ENCODE peak calls at places on chromosomes 11 and 22, in ten cellular contexts. One of them, this sample, is unnamed.

GRCh38 chr11:9689721-9690120 is 25.8 kb downstream of the SWAP70 start:
- DNase-seq in nephron progenitor cell: no peak
- DNase-seq in stimulated activated CD4-positive, alpha-beta T cell treated with anti-CD3 and anti-CD28 coated beads, TNF-alpha, amount 100 ng/mL, for 24 hours: no peak
- DNase-seq in activated T-cell treated with anti-CD3 and anti-CD28 coated beads for 1 hour: no peak
- DNase-seq in MM.1S: no peak
- DNase-seq in germinal center: no peak
- DNase-seq in ACHN: no peak
- DNase-seq in HFFc6: no peak
- DNase-seq in hippocampal formation: no peak
- DNase-seq in ecto neural progenitor cell: no peak
- DNase-seq in this sample: no peak

GRCh38 chr22:21650823-21651520 is 8.9 kb downstream of the SDF2L1 start:
- DNase-seq in stimulated activated CD4-positive, alpha-beta T cell treated with anti-CD3 and anti-CD28 coated beads, TNF-alpha, amount 100 ng/mL, for 24 hours: no peak
- DNase-seq in hippocampal formation: no peak
- DNase-seq in ecto neural progenitor cell: no peak
- DNase-seq in HFFc6: no peak
- DNase-seq in MM.1S: no peak
- DNase-seq in activated T-cell treated with anti-CD3 and anti-CD28 coated beads for 1 hour: no peak
- DNase-seq in nephron progenitor cell: no peak
- DNase-seq in germinal center: no peak
- DNase-seq in ACHN: no peak
- DNase-seq in this sample: no peak

GRCh38 chr11:47124675-47125074 is 52.0 kb downstream of the ARFGAP2 start:
- DNase-seq in ACHN: no peak
- DNase-seq in ecto neural progenitor cell: no peak
- DNase-seq in nephron progenitor cell: no peak
- DNase-seq in hippocampal formation: no peak
- DNase-seq in HFFc6: peak; percentile 6
- DNase-seq in MM.1S: no peak
- DNase-seq in germinal center: no peak
- DNase-seq in stimulated activated CD4-positive, alpha-beta T cell treated with anti-CD3 and anti-CD28 coated beads, TNF-alpha, amount 100 ng/mL, for 24 hours: no peak
- DNase-seq in activated T-cell treated with anti-CD3 and anti-CD28 coated beads for 1 hour: no peak
- DNase-seq in this sample: no peak

GRCh38 chr22:49009359-49010063 is 818.2 kb downstream of the BRD1 start:
- DNase-seq in ecto neural progenitor cell: peak; percentile 25
- DNase-seq in germinal center: no peak
- DNase-seq in ACHN: no peak
- DNase-seq in nephron progenitor cell: no peak
- DNase-seq in stimulated activated CD4-positive, alpha-beta T cell treated with anti-CD3 and anti-CD28 coated beads, TNF-alpha, amount 100 ng/mL, for 24 hours: no peak
- DNase-seq in HFFc6: no peak
- DNase-seq in hippocampal formation: no peak
- DNase-seq in MM.1S: no peak
- DNase-seq in activated T-cell treated with anti-CD3 and anti-CD28 coated beads for 1 hour: no peak
- DNase-seq in this sample: no peak

GRCh38 chr11:270451-271208 is 7.6 kb upstream of the NLRP6 start:
- DNase-seq in MM.1S: no peak
- DNase-seq in HFFc6: no peak
- DNase-seq in activated T-cell treated with anti-CD3 and anti-CD28 coated beads for 1 hour: no peak
- DNase-seq in hippocampal formation: no peak
- DNase-seq in ACHN: no peak
- DNase-seq in nephron progenitor cell: no peak
- DNase-seq in germinal center: no peak
- DNase-seq in stimulated activated CD4-positive, alpha-beta T cell treated with anti-CD3 and anti-CD28 coated beads, TNF-alpha, amount 100 ng/mL, for 24 hours: no peak
- DNase-seq in ecto neural progenitor cell: peak; percentile 36
- DNase-seq in this sample: no peak

GRCh38 chr22:39496131-39496838 is 5.8 kb upstream of the MIEF1 start:
- DNase-seq in nephron progenitor cell: peak; percentile 76
- DNase-seq in activated T-cell treated with anti-CD3 and anti-CD28 coated beads for 1 hour: peak; percentile 49
- DNase-seq in ACHN: peak; percentile 60
- DNase-seq in MM.1S: peak; percentile 63
- DNase-seq in HFFc6: peak; percentile 44
- DNase-seq in germinal center: peak; percentile 51
- DNase-seq in stimulated activated CD4-positive, alpha-beta T cell treated with anti-CD3 and anti-CD28 coated beads, TNF-alpha, amount 100 ng/mL, for 24 hours: peak; percentile 61
- DNase-seq in ecto neural progenitor cell: peak; percentile 84
- DNase-seq in hippocampal formation: peak; percentile 90
- DNase-seq in this sample: peak; percentile 84

GRCh38 chr11:72038491-72038890 is 39.8 kb downstream of the IL18BP start:
- DNase-seq in stimulated activated CD4-positive, alpha-beta T cell treated with anti-CD3 and anti-CD28 coated beads, TNF-alpha, amount 100 ng/mL, for 24 hours: no peak
- DNase-seq in nephron progenitor cell: no peak
- DNase-seq in ecto neural progenitor cell: no peak
- DNase-seq in MM.1S: no peak
- DNase-seq in HFFc6: peak; percentile 64
- DNase-seq in ACHN: no peak
- DNase-seq in activated T-cell treated with anti-CD3 and anti-CD28 coated beads for 1 hour: no peak
- DNase-seq in germinal center: no peak
- DNase-seq in hippocampal formation: peak; percentile 69
- DNase-seq in this sample: no peak

GRCh38 chr11:58654908-58655296 is 32.4 kb downstream of the CNTF start:
- DNase-seq in nephron progenitor cell: no peak
- DNase-seq in HFFc6: no peak
- DNase-seq in germinal center: no peak
- DNase-seq in ACHN: no peak
- DNase-seq in MM.1S: no peak
- DNase-seq in activated T-cell treated with anti-CD3 and anti-CD28 coated beads for 1 hour: no peak
- DNase-seq in stimulated activated CD4-positive, alpha-beta T cell treated with anti-CD3 and anti-CD28 coated beads, TNF-alpha, amount 100 ng/mL, for 24 hours: no peak
- DNase-seq in ecto neural progenitor cell: no peak
- DNase-seq in hippocampal formation: no peak
- DNase-seq in this sample: no peak

GRCh38 chr22:42908082-42908746 is 51.1 kb upstream of the ARFGAP3 start:
- DNase-seq in ecto neural progenitor cell: no peak
- DNase-seq in MM.1S: no peak
- DNase-seq in stimulated activated CD4-positive, alpha-beta T cell treated with anti-CD3 and anti-CD28 coated beads, TNF-alpha, amount 100 ng/mL, for 24 hours: no peak
- DNase-seq in nephron progenitor cell: no peak
- DNase-seq in hippocampal formation: no peak
- DNase-seq in germinal center: no peak
- DNase-seq in activated T-cell treated with anti-CD3 and anti-CD28 coated beads for 1 hour: no peak
- DNase-seq in HFFc6: no peak
- DNase-seq in ACHN: no peak
- DNase-seq in this sample: no peak

GRCh38 chr22:49502126-49502826 is 325.4 kb downstream of the BRD1 start:
- DNase-seq in HFFc6: no peak
- DNase-seq in hippocampal formation: no peak
- DNase-seq in activated T-cell treated with anti-CD3 and anti-CD28 coated beads for 1 hour: no peak
- DNase-seq in ecto neural progenitor cell: no peak
- DNase-seq in nephron progenitor cell: no peak
- DNase-seq in germinal center: no peak
- DNase-seq in ACHN: peak; percentile 85
- DNase-seq in MM.1S: no peak
- DNase-seq in stimulated activated CD4-positive, alpha-beta T cell treated with anti-CD3 and anti-CD28 coated beads, TNF-alpha, amount 100 ng/mL, for 24 hours: peak; percentile 8
- DNase-seq in this sample: no peak

GRCh38 chr11:111602865-111603632 is 800 bp downstream of the SIK2 start:
- DNase-seq in HFFc6: peak; percentile 19
- DNase-seq in ecto neural progenitor cell: no peak
- DNase-seq in nephron progenitor cell: no peak
- DNase-seq in ACHN: peak; percentile 33
- DNase-seq in stimulated activated CD4-positive, alpha-beta T cell treated with anti-CD3 and anti-CD28 coated beads, TNF-alpha, amount 100 ng/mL, for 24 hours: no peak
- DNase-seq in germinal center: peak; percentile 38
- DNase-seq in MM.1S: peak; percentile 22
- DNase-seq in activated T-cell treated with anti-CD3 and anti-CD28 coated beads for 1 hour: no peak
- DNase-seq in hippocampal formation: peak; percentile 65
- DNase-seq in this sample: peak; percentile 51

GRCh38 chr11:97764193-97764592 is 1256.6 kb upstream of the CNTN5 start:
- DNase-seq in stimulated activated CD4-positive, alpha-beta T cell treated with anti-CD3 and anti-CD28 coated beads, TNF-alpha, amount 100 ng/mL, for 24 hours: no peak
- DNase-seq in HFFc6: no peak
- DNase-seq in hippocampal formation: no peak
- DNase-seq in nephron progenitor cell: no peak
- DNase-seq in ACHN: no peak
- DNase-seq in activated T-cell treated with anti-CD3 and anti-CD28 coated beads for 1 hour: no peak
- DNase-seq in ecto neural progenitor cell: no peak
- DNase-seq in MM.1S: no peak
- DNase-seq in germinal center: no peak
- DNase-seq in this sample: no peak

GRCh38 chr11:122097419-122098001 is 18.5 kb downstream of the BLID start:
- DNase-seq in hippocampal formation: peak; percentile 73
- DNase-seq in HFFc6: peak; percentile 54
- DNase-seq in germinal center: no peak
- DNase-seq in stimulated activated CD4-positive, alpha-beta T cell treated with anti-CD3 and anti-CD28 coated beads, TNF-alpha, amount 100 ng/mL, for 24 hours: no peak
- DNase-seq in nephron progenitor cell: no peak
- DNase-seq in activated T-cell treated with anti-CD3 and anti-CD28 coated beads for 1 hour: no peak
- DNase-seq in MM.1S: no peak
- DNase-seq in ecto neural progenitor cell: no peak
- DNase-seq in ACHN: no peak
- DNase-seq in this sample: no peak

GRCh38 chr11:120184946-120185677 is 25.7 kb upstream of the OAF start:
- DNase-seq in activated T-cell treated with anti-CD3 and anti-CD28 coated beads for 1 hour: no peak
- DNase-seq in ecto neural progenitor cell: peak; percentile 48
- DNase-seq in germinal center: no peak
- DNase-seq in ACHN: peak; percentile 46
- DNase-seq in MM.1S: no peak
- DNase-seq in stimulated activated CD4-positive, alpha-beta T cell treated with anti-CD3 and anti-CD28 coated beads, TNF-alpha, amount 100 ng/mL, for 24 hours: no peak
- DNase-seq in hippocampal formation: no peak
- DNase-seq in HFFc6: peak; percentile 34
- DNase-seq in nephron progenitor cell: peak; percentile 36
- DNase-seq in this sample: no peak

GRCh38 chr11:70135142-70136132 is 57.3 kb downstream of the ANO1 start:
- DNase-seq in ecto neural progenitor cell: no peak
- DNase-seq in ACHN: no peak
- DNase-seq in stimulated activated CD4-positive, alpha-beta T cell treated with anti-CD3 and anti-CD28 coated beads, TNF-alpha, amount 100 ng/mL, for 24 hours: no peak
- DNase-seq in MM.1S: no peak
- DNase-seq in HFFc6: no peak
- DNase-seq in hippocampal formation: no peak
- DNase-seq in activated T-cell treated with anti-CD3 and anti-CD28 coated beads for 1 hour: no peak
- DNase-seq in nephron progenitor cell: no peak
- DNase-seq in germinal center: no peak
- DNase-seq in this sample: no peak

GRCh38 chr11:82533628-82534353 is 199.9 kb downstream of the FAM181B start:
- DNase-seq in ACHN: no peak
- DNase-seq in ecto neural progenitor cell: no peak
- DNase-seq in germinal center: no peak
- DNase-seq in HFFc6: no peak
- DNase-seq in stimulated activated CD4-positive, alpha-beta T cell treated with anti-CD3 and anti-CD28 coated beads, TNF-alpha, amount 100 ng/mL, for 24 hours: no peak
- DNase-seq in MM.1S: peak; percentile 55
- DNase-seq in nephron progenitor cell: no peak
- DNase-seq in activated T-cell treated with anti-CD3 and anti-CD28 coated beads for 1 hour: no peak
- DNase-seq in hippocampal formation: no peak
- DNase-seq in this sample: no peak

GRCh38 chr22:39595622-39596182 is 25.1 kb downstream of the CACNA1I start:
- DNase-seq in activated T-cell treated with anti-CD3 and anti-CD28 coated beads for 1 hour: no peak
- DNase-seq in MM.1S: no peak
- DNase-seq in HFFc6: no peak
- DNase-seq in germinal center: no peak
- DNase-seq in ACHN: no peak
- DNase-seq in nephron progenitor cell: no peak
- DNase-seq in ecto neural progenitor cell: no peak
- DNase-seq in hippocampal formation: no peak
- DNase-seq in stimulated activated CD4-positive, alpha-beta T cell treated with anti-CD3 and anti-CD28 coated beads, TNF-alpha, amount 100 ng/mL, for 24 hours: no peak
- DNase-seq in this sample: no peak

GRCh38 chr22:37077802-37078448 is 26.4 kb downstream of the KCTD17 start:
- DNase-seq in ACHN: peak; percentile 27
- DNase-seq in activated T-cell treated with anti-CD3 and anti-CD28 coated beads for 1 hour: peak; percentile 87
- DNase-seq in MM.1S: peak; percentile 48
- DNase-seq in hippocampal formation: no peak
- DNase-seq in nephron progenitor cell: peak; percentile 91
- DNase-seq in HFFc6: peak; percentile 7
- DNase-seq in stimulated activated CD4-positive, alpha-beta T cell treated with anti-CD3 and anti-CD28 coated beads, TNF-alpha, amount 100 ng/mL, for 24 hours: peak; percentile 87
- DNase-seq in germinal center: peak; percentile 88
- DNase-seq in ecto neural progenitor cell: peak; percentile 86
- DNase-seq in this sample: peak; percentile 36

GRCh38 chr22:49674479-49674830 is 153.2 kb downstream of the BRD1 start:
- DNase-seq in nephron progenitor cell: no peak
- DNase-seq in hippocampal formation: no peak
- DNase-seq in HFFc6: no peak
- DNase-seq in germinal center: no peak
- DNase-seq in ACHN: no peak
- DNase-seq in MM.1S: no peak
- DNase-seq in stimulated activated CD4-positive, alpha-beta T cell treated with anti-CD3 and anti-CD28 coated beads, TNF-alpha, amount 100 ng/mL, for 24 hours: no peak
- DNase-seq in activated T-cell treated with anti-CD3 and anti-CD28 coated beads for 1 hour: no peak
- DNase-seq in ecto neural progenitor cell: no peak
- DNase-seq in this sample: no peak

GRCh38 chr11:57426754-57427691 is at the start of gene SLC43A3:
- DNase-seq in stimulated activated CD4-positive, alpha-beta T cell treated with anti-CD3 and anti-CD28 coated beads, TNF-alpha, amount 100 ng/mL, for 24 hours: peak; percentile 85
- DNase-seq in germinal center: peak; percentile 69
- DNase-seq in ACHN: peak; percentile 70
- DNase-seq in activated T-cell treated with anti-CD3 and anti-CD28 coated beads for 1 hour: peak; percentile 50
- DNase-seq in MM.1S: no peak
- DNase-seq in HFFc6: peak; percentile 75
- DNase-seq in ecto neural progenitor cell: peak; percentile 77
- DNase-seq in hippocampal formation: no peak
- DNase-seq in nephron progenitor cell: peak; percentile 73
- DNase-seq in this sample: no peak

GRCh38 chr11:69121021-69121420 is 34.7 kb upstream of the SMIM38 start:
- DNase-seq in stimulated activated CD4-positive, alpha-beta T cell treated with anti-CD3 and anti-CD28 coated beads, TNF-alpha, amount 100 ng/mL, for 24 hours: no peak
- DNase-seq in ecto neural progenitor cell: no peak
- DNase-seq in MM.1S: no peak
- DNase-seq in hippocampal formation: no peak
- DNase-seq in germinal center: no peak
- DNase-seq in ACHN: no peak
- DNase-seq in HFFc6: no peak
- DNase-seq in nephron progenitor cell: no peak
- DNase-seq in activated T-cell treated with anti-CD3 and anti-CD28 coated beads for 1 hour: no peak
- DNase-seq in this sample: no peak

GRCh38 chr11:110613526-110613925 is 98.7 kb downstream of the ARHGAP20 start:
- DNase-seq in HFFc6: no peak
- DNase-seq in ecto neural progenitor cell: no peak
- DNase-seq in MM.1S: no peak
- DNase-seq in germinal center: no peak
- DNase-seq in ACHN: no peak
- DNase-seq in stimulated activated CD4-positive, alpha-beta T cell treated with anti-CD3 and anti-CD28 coated beads, TNF-alpha, amount 100 ng/mL, for 24 hours: no peak
- DNase-seq in nephron progenitor cell: no peak
- DNase-seq in activated T-cell treated with anti-CD3 and anti-CD28 coated beads for 1 hour: no peak
- DNase-seq in hippocampal formation: no peak
- DNase-seq in this sample: no peak

GRCh38 chr11:110432713-110433392 is 3.1 kb downstream of the FDX1 start:
- DNase-seq in germinal center: no peak
- DNase-seq in ACHN: no peak
- DNase-seq in activated T-cell treated with anti-CD3 and anti-CD28 coated beads for 1 hour: no peak
- DNase-seq in HFFc6: no peak
- DNase-seq in ecto neural progenitor cell: no peak
- DNase-seq in MM.1S: no peak
- DNase-seq in stimulated activated CD4-positive, alpha-beta T cell treated with anti-CD3 and anti-CD28 coated beads, TNF-alpha, amount 100 ng/mL, for 24 hours: no peak
- DNase-seq in nephron progenitor cell: no peak
- DNase-seq in hippocampal formation: peak; percentile 4
- DNase-seq in this sample: peak; percentile 22

GRCh38 chr22:35616043-35616442 is 1.1 kb downstream of the MB start:
- DNase-seq in stimulated activated CD4-positive, alpha-beta T cell treated with anti-CD3 and anti-CD28 coated beads, TNF-alpha, amount 100 ng/mL, for 24 hours: no peak
- DNase-seq in nephron progenitor cell: no peak
- DNase-seq in MM.1S: no peak
- DNase-seq in germinal center: no peak
- DNase-seq in ecto neural progenitor cell: no peak
- DNase-seq in activated T-cell treated with anti-CD3 and anti-CD28 coated beads for 1 hour: no peak
- DNase-seq in ACHN: no peak
- DNase-seq in HFFc6: peak; percentile 4
- DNase-seq in hippocampal formation: no peak
- DNase-seq in this sample: no peak